ENCODE peak calls at places on chromosomes 11 and 22, in nine cellular contexts. A is ovary; T is pancreas; J is M059J; E is head of caudate nucleus; O is HFFc6; K is posterior vena cava; M is stimulated activated CD4-positive, alpha-beta T cell treated with anti-CD3 and anti-CD28 coated beads, Interleukin-1b, Interleukin-23, amount 100 ng/mL, for 1 hour; V is naive thymus-derived CD8-positive, alpha-beta T cell. D is an unnamed sample.

GRCh38 chr22:19407649-19408606 is 23.6 kb downstream of the HIRA start:
- DNase-seq in A (no peak), T (peak), J (no peak), E (no peak), O (no peak), K (no peak), M (no peak), V (no peak), D (no peak)

GRCh38 chr11:120131941-120132644 is 5.8 kb downstream of the TRIM29 start:
- DNase-seq in A (peak), T (peak), J (no peak), E (no peak), O (no peak), K (peak), M (no peak), V (no peak), D (no peak)

GRCh38 chr11:115656684-115657083 is 152.5 kb upstream of the CADM1 start:
- DNase-seq in A (no peak), T (no peak), J (peak), E (no peak), O (no peak), K (no peak), M (no peak), V (no peak), D (no peak)

GRCh38 chr11:130146797-130147196 is 12.8 kb upstream of the ST14 start:
- DNase-seq in A (no peak), T (peak), J (no peak), E (peak), O (no peak), K (no peak), M (no peak), V (no peak), D (peak)

GRCh38 chr22:50602338-50602700 is 1.7 kb downstream of the MAPK8IP2 start:
- DNase-seq in A (no peak), T (peak), J (no peak), E (no peak), O (no peak), K (no peak), M (no peak), V (no peak), D (no peak)

GRCh38 chr11:104467414-104467813 is 303.5 kb upstream of the PDGFD start:
- DNase-seq in A (no peak), T (no peak), J (no peak), E (no peak), O (no peak), K (no peak), M (no peak), V (no peak), D (no peak)

GRCh38 chr11:59706518-59707285 is 6.9 kb downstream of the OR10V1 start:
- DNase-seq in A (no peak), T (no peak), J (peak), E (no peak), O (peak), K (no peak), M (no peak), V (no peak), D (no peak)

GRCh38 chr22:30425616-30426394 is at the start of gene MTFP1:
- DNase-seq in A (peak), T (peak), J (peak), E (peak), O (peak), K (peak), M (no peak), V (peak), D (peak)

GRCh38 chr11:64298966-64299846 is 952 bp upstream of the CATSPERZ start:
- DNase-seq in A (peak), T (peak), J (peak), E (peak), O (no peak), K (peak), M (no peak), V (no peak), D (no peak)

GRCh38 chr22:23403152-23403719 is 176.9 kb downstream of the IGLL1 start:
- DNase-seq in A (peak), T (no peak), J (no peak), E (no peak), O (no peak), K (no peak), M (no peak), V (no peak), D (no peak)

GRCh38 chr11:79237676-79238075 is 203.2 kb downstream of the TENM4 start:
- DNase-seq in A (no peak), T (no peak), J (no peak), E (no peak), O (peak), K (no peak), M (no peak), V (no peak), D (no peak)

GRCh38 chr22:41447435-41448188 is 1.0 kb upstream of the TOB2 start:
- DNase-seq in A (peak), T (peak), J (peak), E (peak), O (peak), K (peak), M (no peak), V (peak), D (peak)

GRCh38 chr11:8089791-8090510 is 8.9 kb downstream of the TUB start:
- DNase-seq in A (no peak), T (no peak), J (no peak), E (no peak), O (no peak), K (no peak), M (no peak), V (no peak), D (no peak)

GRCh38 chr11:16981651-16982194 is 32.5 kb downstream of the PLEKHA7 start:
- DNase-seq in A (no peak), T (peak), J (peak), E (peak), O (no peak), K (no peak), M (no peak), V (no peak), D (no peak)

GRCh38 chr11:45669146-45669545 is 3.7 kb upstream of the CHST1 start:
- DNase-seq in A (no peak), T (no peak), J (no peak), E (no peak), O (no peak), K (peak), M (no peak), V (no peak), D (no peak)

GRCh38 chr11:19864141-19865120 is 151.8 kb downstream of the NAV2 start:
- DNase-seq in A (no peak), T (peak), J (peak), E (no peak), O (no peak), K (no peak), M (no peak), V (no peak), D (no peak)

GRCh38 chr11:126430581-126431320 is 75.3 kb downstream of the ST3GAL4 start:
- DNase-seq in A (peak), T (no peak), J (no peak), E (no peak), O (no peak), K (no peak), M (no peak), V (no peak), D (no peak)

GRCh38 chr11:83779876-83780275 is 493.7 kb upstream of the CCDC90B start:
- DNase-seq in A (no peak), T (no peak), J (no peak), E (no peak), O (no peak), K (no peak), M (no peak), V (no peak), D (no peak)

GRCh38 chr22:38238519-38239051 is 34.2 kb downstream of the TMEM184B start:
- DNase-seq in A (no peak), T (peak), J (peak), E (peak), O (no peak), K (no peak), M (no peak), V (no peak), D (no peak)

GRCh38 chr22:23376256-23376655 is 195.9 kb downstream of the BCR start:
- DNase-seq in A (no peak), T (no peak), J (peak), E (no peak), O (peak), K (no peak), M (no peak), V (no peak), D (peak)

GRCh38 chr22:25159028-25159427 is 40.6 kb upstream of the CRYBB3 start:
- DNase-seq in A (no peak), T (no peak), J (peak), E (no peak), O (peak), K (no peak), M (no peak), V (no peak), D (peak)

GRCh38 chr22:21451545-21452520 is 15.4 kb upstream of the TMEM191C start:
- DNase-seq in A (peak), T (peak), J (no peak), E (no peak), O (no peak), K (no peak), M (no peak), V (no peak), D (no peak)

GRCh38 chr11:74687237-74688005 is 43.8 kb downstream of the CHRDL2 start:
- DNase-seq in A (no peak), T (no peak), J (peak), E (peak), O (peak), K (peak), M (no peak), V (no peak), D (peak)

GRCh38 chr11:125494987-125495725 is 909 bp downstream of the FEZ1 start:
- DNase-seq in A (peak), T (no peak), J (peak), E (peak), O (no peak), K (peak), M (no peak), V (no peak), D (no peak)

GRCh38 chr11:16505481-16505880 is 149.1 kb upstream of the SOX6 start:
- DNase-seq in A (no peak), T (no peak), J (no peak), E (no peak), O (no peak), K (peak), M (no peak), V (no peak), D (no peak)

GRCh38 chr22:44047891-44048301 is 23.8 kb downstream of the PARVB start:
- DNase-seq in A (no peak), T (no peak), J (no peak), E (no peak), O (no peak), K (no peak), M (no peak), V (no peak), D (no peak)

GRCh38 chr11:23359297-23359696 is 499.0 kb upstream of the CCDC179 start:
- DNase-seq in A (no peak), T (peak), J (peak), E (no peak), O (peak), K (no peak), M (no peak), V (no peak), D (no peak)

GRCh38 chr11:12472401-12473065 is 95.2 kb downstream of the PARVA start:
- DNase-seq in A (no peak), T (no peak), J (no peak), E (no peak), O (no peak), K (no peak), M (no peak), V (no peak), D (no peak)

GRCh38 chr11:71183878-71184277 is 68.5 kb downstream of the SHANK2 start:
- DNase-seq in A (no peak), T (no peak), J (no peak), E (no peak), O (no peak), K (peak), M (no peak), V (no peak), D (no peak)

GRCh38 chr11:8345179-8345578 is 81.5 kb upstream of the LMO1 start:
- DNase-seq in A (no peak), T (no peak), J (no peak), E (no peak), O (no peak), K (no peak), M (no peak), V (no peak), D (no peak)

D was measured in NB4.